ENCODE peak calls at places on chromosomes 13 and 19, in five cellular contexts. B is dorsolateral prefrontal cortex; G is Calu3; Z is activated CD8-positive, alpha-beta memory T cell treated with anti-CD3 and anti-CD28 coated beads for 48 hours; P is T-cell. K is an unnamed sample.

GRCh38 chr13:109769921-109770320 is 16.5 kb downstream of the IRS2 start:
- DNase-seq in P (no peak), B (no peak), Z (no peak), G (no peak), K (no peak)

GRCh38 chr19:57615346-57615745 is 1.3 kb downstream of the ZNF134 start:
- DNase-seq in G (no peak), B (no peak), P (no peak), Z (no peak), K (no peak)

GRCh38 chr19:6056801-6057650 is 53.3 kb downstream of the RFX2 start:
- DNase-seq in B (peak), P (no peak), G (peak), Z (no peak), K (no peak)

GRCh38 chr13:68872338-68872737 is 1235.3 kb upstream of the ATXN8OS start:
- DNase-seq in B (no peak), G (no peak), P (no peak), Z (no peak), K (no peak)

GRCh38 chr13:104315606-104316005 is 1249.4 kb upstream of the SLC10A2 start:
- DNase-seq in G (no peak), Z (no peak), P (no peak), B (no peak), K (no peak)

GRCh38 chr13:91398413-91399188 is at the start of gene GPC5:
- DNase-seq in B (peak), P (peak), G (peak), Z (peak), K (peak)

GRCh38 chr19:18173572-18174294 is at the start of gene IFI30:
- DNase-seq in G (peak), B (no peak), Z (no peak), P (no peak), K (peak)

GRCh38 chr13:76622336-76623045 is 263.7 kb downstream of the KCTD12 start:
- DNase-seq in Z (no peak), P (no peak), B (no peak), G (no peak), K (no peak)

GRCh38 chr19:8489591-8490394 is 12.6 kb downstream of the PRAM1 start:
- DNase-seq in G (no peak), Z (no peak), P (no peak), B (no peak), K (no peak)

GRCh38 chr19:1859319-1859718 is 4.1 kb downstream of the KLF16 start:
- DNase-seq in Z (no peak), P (no peak), G (no peak), B (no peak), K (no peak)

GRCh38 chr19:46724468-46724867 is 7.6 kb upstream of the PRKD2 start:
- DNase-seq in G (no peak), B (no peak), P (no peak), Z (no peak), K (no peak)

GRCh38 chr19:738509-739128 is 12.3 kb upstream of the MISP start:
- DNase-seq in B (no peak), P (no peak), G (no peak), Z (no peak), K (no peak)

GRCh38 chr13:73793361-73793760 is 340.8 kb downstream of the KLF12 start:
- DNase-seq in Z (no peak), G (no peak), P (no peak), B (no peak), K (no peak)

GRCh38 chr19:33796164-33797100 is at the start of gene KCTD15:
- DNase-seq in B (no peak), Z (no peak), P (no peak), G (peak), K (no peak)

GRCh38 chr13:99436013-99436412 is 65.3 kb upstream of the TM9SF2 start:
- DNase-seq in B (no peak), G (peak), Z (no peak), P (no peak), K (no peak)

K was measured in stimulated activated CD4-positive, alpha-beta T cell treated with anti-CD3 and anti-CD28 coated beads, TNF-alpha, amount 100 ng/mL, for 48 hours.